ENCODE peak calls at places on chromosome 16, in five cellular contexts. One of them, this sample, is unnamed.

GRCh38 chr16:68490829-68491575 is 42.7 kb upstream of the SMPD3 start:
- DNase-seq in mucosa of gallbladder: peak
- DNase-seq in choroid plexus epithelial cell: peak
- DNase-seq in T-helper 1 cell: no peak
- DNase-seq in Right ventricle myocardium inferior: no peak
- DNase-seq in this sample: no peak

GRCh38 chr16:23435500-23435899 is 17.5 kb downstream of the COG7 start:
- DNase-seq in mucosa of gallbladder: peak
- DNase-seq in choroid plexus epithelial cell: peak
- DNase-seq in T-helper 1 cell: peak
- DNase-seq in Right ventricle myocardium inferior: no peak
- DNase-seq in this sample: peak

GRCh38 chr16:3004319-3004718 is 8.4 kb upstream of the CLDN9 start:
- DNase-seq in mucosa of gallbladder: no peak
- DNase-seq in choroid plexus epithelial cell: no peak
- DNase-seq in T-helper 1 cell: no peak
- DNase-seq in Right ventricle myocardium inferior: no peak
- DNase-seq in this sample: no peak

GRCh38 chr16:4081577-4082021 is 34.6 kb downstream of the ADCY9 start:
- DNase-seq in mucosa of gallbladder: peak
- DNase-seq in choroid plexus epithelial cell: no peak
- DNase-seq in T-helper 1 cell: peak
- DNase-seq in Right ventricle myocardium inferior: no peak
- DNase-seq in this sample: no peak

GRCh38 chr16:86455116-86455515 is 55.2 kb upstream of the FOXF1 start:
- DNase-seq in mucosa of gallbladder: no peak
- DNase-seq in choroid plexus epithelial cell: peak
- DNase-seq in T-helper 1 cell: no peak
- DNase-seq in Right ventricle myocardium inferior: no peak
- DNase-seq in this sample: no peak

GRCh38 chr16:88705076-88705684 is 1.0 kb downstream of the RNF166 start:
- DNase-seq in mucosa of gallbladder: no peak
- DNase-seq in choroid plexus epithelial cell: peak
- DNase-seq in T-helper 1 cell: peak
- DNase-seq in Right ventricle myocardium inferior: peak
- DNase-seq in this sample: no peak

GRCh38 chr16:86343733-86344585 is 166.4 kb upstream of the FOXF1 start:
- DNase-seq in mucosa of gallbladder: no peak
- DNase-seq in choroid plexus epithelial cell: peak
- DNase-seq in T-helper 1 cell: no peak
- DNase-seq in Right ventricle myocardium inferior: no peak
- DNase-seq in this sample: no peak

GRCh38 chr16:20897253-20897896 is 2.8 kb downstream of the DCUN1D3 start:
- DNase-seq in mucosa of gallbladder: no peak
- DNase-seq in choroid plexus epithelial cell: peak
- DNase-seq in T-helper 1 cell: no peak
- DNase-seq in Right ventricle myocardium inferior: no peak
- DNase-seq in this sample: no peak

GRCh38 chr16:57276596-57276995 is 7.9 kb downstream of the PLLP start:
- DNase-seq in mucosa of gallbladder: no peak
- DNase-seq in choroid plexus epithelial cell: no peak
- DNase-seq in T-helper 1 cell: no peak
- DNase-seq in Right ventricle myocardium inferior: no peak
- DNase-seq in this sample: no peak

GRCh38 chr16:31868701-31869167 is 4.9 kb upstream of the ZNF267 start:
- DNase-seq in mucosa of gallbladder: peak
- DNase-seq in choroid plexus epithelial cell: peak
- DNase-seq in T-helper 1 cell: peak
- DNase-seq in Right ventricle myocardium inferior: peak
- DNase-seq in this sample: peak

GRCh38 chr16:87608400-87608985 is 6.2 kb downstream of the JPH3 start:
- DNase-seq in mucosa of gallbladder: peak
- DNase-seq in choroid plexus epithelial cell: peak
- DNase-seq in T-helper 1 cell: no peak
- DNase-seq in Right ventricle myocardium inferior: peak
- DNase-seq in this sample: no peak

GRCh38 chr16:88296437-88297177 is 86.2 kb upstream of the ZNF469 start:
- DNase-seq in mucosa of gallbladder: no peak
- DNase-seq in choroid plexus epithelial cell: no peak
- DNase-seq in T-helper 1 cell: no peak
- DNase-seq in Right ventricle myocardium inferior: peak
- DNase-seq in this sample: no peak

GRCh38 chr16:48373258-48374050 is 11.8 kb downstream of the SIAH1 start:
- DNase-seq in mucosa of gallbladder: no peak
- DNase-seq in choroid plexus epithelial cell: no peak
- DNase-seq in T-helper 1 cell: no peak
- DNase-seq in Right ventricle myocardium inferior: no peak
- DNase-seq in this sample: no peak

GRCh38 chr16:22217890-22218730 is 12.0 kb downstream of the EEF2K start:
- DNase-seq in mucosa of gallbladder: no peak
- DNase-seq in choroid plexus epithelial cell: no peak
- DNase-seq in T-helper 1 cell: no peak
- DNase-seq in Right ventricle myocardium inferior: no peak
- DNase-seq in this sample: no peak

GRCh38 chr16:29674188-29674587 is 4.8 kb upstream of the QPRT start:
- DNase-seq in mucosa of gallbladder: peak
- DNase-seq in choroid plexus epithelial cell: no peak
- DNase-seq in T-helper 1 cell: no peak
- DNase-seq in Right ventricle myocardium inferior: no peak
- DNase-seq in this sample: no peak

GRCh38 chr16:10812352-10813122 is 6.1 kb downstream of the TVP23A start:
- DNase-seq in mucosa of gallbladder: no peak
- DNase-seq in choroid plexus epithelial cell: no peak
- DNase-seq in T-helper 1 cell: no peak
- DNase-seq in Right ventricle myocardium inferior: no peak
- DNase-seq in this sample: no peak

GRCh38 chr16:29959293-29959692 is 2.6 kb upstream of the TMEM219 start:
- DNase-seq in mucosa of gallbladder: no peak
- DNase-seq in choroid plexus epithelial cell: no peak
- DNase-seq in T-helper 1 cell: no peak
- DNase-seq in Right ventricle myocardium inferior: no peak
- DNase-seq in this sample: no peak

GRCh38 chr16:75224281-75224680 is 5.5 kb downstream of the CTRB1 start:
- DNase-seq in mucosa of gallbladder: no peak
- DNase-seq in choroid plexus epithelial cell: no peak
- DNase-seq in T-helper 1 cell: no peak
- DNase-seq in Right ventricle myocardium inferior: peak
- DNase-seq in this sample: no peak

GRCh38 chr16:31455601-31456314 is 3.5 kb upstream of the ARMC5 start:
- DNase-seq in mucosa of gallbladder: no peak
- DNase-seq in choroid plexus epithelial cell: peak
- DNase-seq in T-helper 1 cell: no peak
- DNase-seq in Right ventricle myocardium inferior: no peak
- DNase-seq in this sample: peak

GRCh38 chr16:75578212-75578611 is 12.0 kb downstream of the GABARAPL2 start:
- DNase-seq in mucosa of gallbladder: no peak
- DNase-seq in choroid plexus epithelial cell: no peak
- DNase-seq in T-helper 1 cell: no peak
- DNase-seq in Right ventricle myocardium inferior: no peak
- DNase-seq in this sample: no peak

GRCh38 chr16:87661561-87661960 is 59.3 kb downstream of the JPH3 start:
- DNase-seq in mucosa of gallbladder: peak
- DNase-seq in choroid plexus epithelial cell: peak
- DNase-seq in T-helper 1 cell: no peak
- DNase-seq in Right ventricle myocardium inferior: no peak
- DNase-seq in this sample: no peak

GRCh38 chr16:73091199-73091598 is 43.3 kb upstream of the ZFHX3 start:
- DNase-seq in mucosa of gallbladder: no peak
- DNase-seq in choroid plexus epithelial cell: no peak
- DNase-seq in T-helper 1 cell: no peak
- DNase-seq in Right ventricle myocardium inferior: no peak
- DNase-seq in this sample: no peak

GRCh38 chr16:56120447-56121155 is 70.7 kb upstream of the GNAO1 start:
- DNase-seq in mucosa of gallbladder: no peak
- DNase-seq in choroid plexus epithelial cell: no peak
- DNase-seq in T-helper 1 cell: no peak
- DNase-seq in Right ventricle myocardium inferior: no peak
- DNase-seq in this sample: no peak

This sample was measured in NCI-H1436.